ENCODE peak calls at places on chromosomes 7 and 10, in six cellular contexts. One of them, this sample, is unnamed. For H3K4me1, the result is how much of the 10 kb centered on the place peaks cover.

GRCh38 chr10:37703074-37703473 is 154.3 kb downstream of the ZNF248 start:
- DNase-seq in body of pancreas: no peak
- DNase-seq in IMR-90: no peak
- DNase-seq in transverse colon: no peak
- DNase-seq in A549: no peak
- DNase-seq in CD4-positive, CD25-positive, alpha-beta regulatory T cell: no peak
- DNase-seq in this sample: no peak

GRCh38 chr7:70006411-70006920 is 408.2 kb downstream of the AUTS2 start:
- DNase-seq in body of pancreas: no peak
- DNase-seq in IMR-90: no peak
- DNase-seq in transverse colon: no peak
- DNase-seq in A549: no peak
- DNase-seq in CD4-positive, CD25-positive, alpha-beta regulatory T cell: no peak
- DNase-seq in this sample: no peak

GRCh38 chr7:9504678-9505077 is 1071.3 kb downstream of the NXPH1 start:
- DNase-seq in body of pancreas: no peak
- DNase-seq in IMR-90: no peak
- DNase-seq in transverse colon: no peak
- DNase-seq in A549: no peak
- DNase-seq in CD4-positive, CD25-positive, alpha-beta regulatory T cell: no peak
- DNase-seq in this sample: no peak

GRCh38 chr10:110852255-110852896 is 19.4 kb upstream of the PDCD4 start:
- DNase-seq in body of pancreas: peak
- DNase-seq in IMR-90: peak
- DNase-seq in transverse colon: no peak
- DNase-seq in A549: no peak
- DNase-seq in CD4-positive, CD25-positive, alpha-beta regulatory T cell: no peak
- DNase-seq in this sample: no peak

GRCh38 chr10:1608408-1609037 is 128.8 kb downstream of the ADARB2 start:
- DNase-seq in body of pancreas: no peak
- DNase-seq in IMR-90: no peak
- DNase-seq in transverse colon: no peak
- DNase-seq in A549: no peak
- DNase-seq in CD4-positive, CD25-positive, alpha-beta regulatory T cell: no peak
- DNase-seq in this sample: no peak

GRCh38 chr10:20536381-20536780 is 360.7 kb downstream of the NEBL start:
- DNase-seq in body of pancreas: no peak
- DNase-seq in IMR-90: no peak
- DNase-seq in transverse colon: no peak
- DNase-seq in A549: no peak
- DNase-seq in CD4-positive, CD25-positive, alpha-beta regulatory T cell: no peak
- DNase-seq in this sample: no peak

GRCh38 chr7:131042269-131043160 is 285.2 kb upstream of the MKLN1 start:
- DNase-seq in body of pancreas: no peak
- DNase-seq in IMR-90: no peak
- DNase-seq in transverse colon: no peak
- DNase-seq in A549: no peak
- DNase-seq in CD4-positive, CD25-positive, alpha-beta regulatory T cell: no peak
- DNase-seq in this sample: no peak

GRCh38 chr10:62341419-62341818 is 32.8 kb upstream of the ZNF365 start:
- DNase-seq in body of pancreas: no peak
- DNase-seq in IMR-90: no peak
- DNase-seq in transverse colon: no peak
- DNase-seq in A549: no peak
- DNase-seq in CD4-positive, CD25-positive, alpha-beta regulatory T cell: no peak
- DNase-seq in this sample: no peak

GRCh38 chr10:71547841-71548493 is 151.2 kb downstream of the CDH23 start:
- DNase-seq in body of pancreas: no peak
- DNase-seq in IMR-90: peak
- DNase-seq in transverse colon: no peak
- DNase-seq in A549: no peak
- DNase-seq in CD4-positive, CD25-positive, alpha-beta regulatory T cell: no peak
- DNase-seq in this sample: peak

GRCh38 chr10:118873080-118873737 is 118.4 kb upstream of the CACUL1 start:
- DNase-seq in body of pancreas: no peak
- DNase-seq in IMR-90: peak
- DNase-seq in transverse colon: no peak
- DNase-seq in A549: no peak
- DNase-seq in CD4-positive, CD25-positive, alpha-beta regulatory T cell: no peak
- DNase-seq in this sample: no peak

GRCh38 chr10:132646443-132647097 is 109.0 kb downstream of the INPP5A start:
- DNase-seq in body of pancreas: peak
- DNase-seq in IMR-90: no peak
- DNase-seq in transverse colon: no peak
- DNase-seq in A549: no peak
- DNase-seq in CD4-positive, CD25-positive, alpha-beta regulatory T cell: no peak
- DNase-seq in this sample: peak

GRCh38 chr10:99777918-99778716 is 4.3 kb upstream of the ABCC2 start:
- DNase-seq in body of pancreas: no peak
- DNase-seq in IMR-90: no peak
- DNase-seq in transverse colon: no peak
- DNase-seq in A549: no peak
- DNase-seq in CD4-positive, CD25-positive, alpha-beta regulatory T cell: peak
- DNase-seq in this sample: no peak

GRCh38 chr10:33139191-33139646 is 181.2 kb upstream of the ITGB1 start:
- DNase-seq in body of pancreas: no peak
- DNase-seq in IMR-90: no peak
- DNase-seq in transverse colon: no peak
- DNase-seq in A549: no peak
- DNase-seq in CD4-positive, CD25-positive, alpha-beta regulatory T cell: peak
- DNase-seq in this sample: no peak

GRCh38 chr7:99409192-99409572 is 413 bp downstream of the BUD31 start:
- DNase-seq in body of pancreas: no peak
- DNase-seq in IMR-90: no peak
- DNase-seq in transverse colon: no peak
- DNase-seq in A549: no peak
- DNase-seq in CD4-positive, CD25-positive, alpha-beta regulatory T cell: peak
- DNase-seq in this sample: no peak

GRCh38 chr7:99408347-99409191 is at the start of the genes BUD31 and PDAP1:
- DNase-seq in body of pancreas: peak
- DNase-seq in IMR-90: peak
- DNase-seq in transverse colon: peak
- DNase-seq in A549: peak
- DNase-seq in CD4-positive, CD25-positive, alpha-beta regulatory T cell: peak
- DNase-seq in this sample: peak

GRCh38 chr7:99409814-99410213 is 1.0 kb downstream of the BUD31 start:
- DNase-seq in body of pancreas: no peak
- DNase-seq in IMR-90: no peak
- DNase-seq in transverse colon: no peak
- DNase-seq in A549: no peak
- DNase-seq in CD4-positive, CD25-positive, alpha-beta regulatory T cell: no peak
- DNase-seq in this sample: no peak

GRCh38 chr7:99406557-99406956 is 1.8 kb downstream of the PDAP1 start:
- DNase-seq in body of pancreas: no peak
- DNase-seq in IMR-90: no peak
- DNase-seq in transverse colon: no peak
- DNase-seq in A549: no peak
- DNase-seq in CD4-positive, CD25-positive, alpha-beta regulatory T cell: no peak
- DNase-seq in this sample: no peak

DNA sequence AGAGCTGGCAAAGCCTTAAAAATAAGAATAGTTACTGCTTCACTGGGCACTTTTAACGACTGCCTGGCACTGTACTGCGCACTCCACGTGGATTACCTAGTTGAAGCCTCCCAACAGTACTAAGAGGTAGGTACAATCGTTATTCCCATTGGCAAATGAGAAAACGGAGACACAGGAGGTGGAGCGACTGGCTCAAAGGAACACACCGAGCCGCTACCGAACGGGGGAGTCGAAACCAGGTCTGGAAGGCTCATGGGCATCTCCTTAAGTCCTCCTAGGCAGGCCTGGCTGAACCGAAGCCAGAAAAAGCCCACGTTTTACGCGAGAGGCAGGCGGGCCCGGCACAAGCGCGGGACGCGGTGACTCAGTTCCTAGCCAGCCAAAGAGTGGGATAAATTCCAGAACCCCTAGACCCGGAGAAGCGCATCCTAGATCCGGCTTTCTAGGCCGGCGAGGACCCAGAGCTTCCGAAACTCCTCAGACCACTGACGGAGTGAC is 499 bp downstream of the PDAP1 start:
- DNase-seq in body of pancreas: peak
- DNase-seq in IMR-90: peak
- DNase-seq in transverse colon: peak
- DNase-seq in A549: peak
- DNase-seq in CD4-positive, CD25-positive, alpha-beta regulatory T cell: peak
- DNase-seq in this sample: peak
- H3K4me1 ChIP-seq in body of pancreas: under half
- H3K4me1 ChIP-seq in IMR-90: under half
- H3K4me1 ChIP-seq in transverse colon: under half
- H3K4me1 ChIP-seq in A549: under half
- H3K4me1 ChIP-seq in CD4-positive, CD25-positive, alpha-beta regulatory T cell: under half
- H3K4me1 ChIP-seq in this sample: half or more

GRCh38 chr7:150784120-150784736 is 15.9 kb downstream of the TMEM176B start:
- DNase-seq in body of pancreas: no peak
- DNase-seq in IMR-90: no peak
- DNase-seq in transverse colon: peak
- DNase-seq in A549: no peak
- DNase-seq in CD4-positive, CD25-positive, alpha-beta regulatory T cell: no peak
- DNase-seq in this sample: no peak

GRCh38 chr7:150787321-150788281 is 12.6 kb downstream of the TMEM176B start:
- DNase-seq in body of pancreas: no peak
- DNase-seq in IMR-90: no peak
- DNase-seq in transverse colon: no peak
- DNase-seq in A549: no peak
- DNase-seq in CD4-positive, CD25-positive, alpha-beta regulatory T cell: no peak
- DNase-seq in this sample: peak

GRCh38 chr7:150788474-150789269 is 11.5 kb downstream of the TMEM176B start:
- DNase-seq in body of pancreas: no peak
- DNase-seq in IMR-90: peak
- DNase-seq in transverse colon: peak
- DNase-seq in A549: no peak
- DNase-seq in CD4-positive, CD25-positive, alpha-beta regulatory T cell: no peak
- DNase-seq in this sample: no peak

GRCh38 chr7:150781961-150782360 is 18.2 kb downstream of the TMEM176B start:
- DNase-seq in body of pancreas: no peak
- DNase-seq in IMR-90: no peak
- DNase-seq in transverse colon: no peak
- DNase-seq in A549: no peak
- DNase-seq in CD4-positive, CD25-positive, alpha-beta regulatory T cell: no peak
- DNase-seq in this sample: no peak

DNA sequence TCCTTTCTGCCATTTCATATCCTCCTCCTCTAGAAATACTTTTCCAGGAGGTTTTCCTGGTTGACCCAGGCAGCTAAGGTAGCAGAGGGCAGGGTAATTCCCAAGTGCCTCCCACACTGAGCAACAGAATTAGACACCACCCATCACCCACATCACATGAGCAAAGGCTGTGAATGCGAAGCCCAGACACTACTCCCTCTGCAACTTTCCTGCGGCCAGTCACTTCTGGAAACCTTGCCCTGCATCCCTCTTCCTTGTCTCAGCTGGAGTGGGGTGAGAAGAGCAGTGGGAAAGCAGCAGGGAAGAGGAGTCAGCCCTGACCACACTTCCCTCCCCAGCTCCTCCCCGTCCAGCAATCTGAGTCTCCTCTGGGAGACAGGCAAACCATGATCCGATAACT is 15.2 kb downstream of the TMEM176B start:
- DNase-seq in body of pancreas: no peak
- DNase-seq in IMR-90: no peak
- DNase-seq in transverse colon: peak
- DNase-seq in A549: no peak
- DNase-seq in CD4-positive, CD25-positive, alpha-beta regulatory T cell: no peak
- DNase-seq in this sample: no peak
- H3K4me1 ChIP-seq in body of pancreas: under half
- H3K4me1 ChIP-seq in IMR-90: under half
- H3K4me1 ChIP-seq in transverse colon: half or more
- H3K4me1 ChIP-seq in A549: under half
- H3K4me1 ChIP-seq in CD4-positive, CD25-positive, alpha-beta regulatory T cell: under half
- H3K4me1 ChIP-seq in this sample: under half

GRCh38 chr7:142470336-142470830 is 212.5 kb upstream of the PRSS58 start:
- DNase-seq in body of pancreas: no peak
- DNase-seq in IMR-90: no peak
- DNase-seq in transverse colon: no peak
- DNase-seq in A549: no peak
- DNase-seq in CD4-positive, CD25-positive, alpha-beta regulatory T cell: no peak
- DNase-seq in this sample: no peak
- H3K4me1 ChIP-seq in body of pancreas: under half
- H3K4me1 ChIP-seq in IMR-90: under half
- H3K4me1 ChIP-seq in transverse colon: under half
- H3K4me1 ChIP-seq in A549: under half
- H3K4me1 ChIP-seq in CD4-positive, CD25-positive, alpha-beta regulatory T cell: under half
- H3K4me1 ChIP-seq in this sample: under half

GRCh38 chr7:157005456-157006204 is 4.8 kb downstream of the MNX1 start:
- DNase-seq in body of pancreas: no peak
- DNase-seq in IMR-90: no peak
- DNase-seq in transverse colon: no peak
- DNase-seq in A549: no peak
- DNase-seq in CD4-positive, CD25-positive, alpha-beta regulatory T cell: no peak
- DNase-seq in this sample: peak

GRCh38 chr7:157003445-157004049 is 6.9 kb downstream of the MNX1 start:
- DNase-seq in body of pancreas: no peak
- DNase-seq in IMR-90: no peak
- DNase-seq in transverse colon: peak
- DNase-seq in A549: no peak
- DNase-seq in CD4-positive, CD25-positive, alpha-beta regulatory T cell: no peak
- DNase-seq in this sample: peak

GRCh38 chr7:157006205-157006747 is 4.2 kb downstream of the MNX1 start:
- DNase-seq in body of pancreas: no peak
- DNase-seq in IMR-90: no peak
- DNase-seq in transverse colon: peak
- DNase-seq in A549: no peak
- DNase-seq in CD4-positive, CD25-positive, alpha-beta regulatory T cell: no peak
- DNase-seq in this sample: peak

GRCh38 chr7:157004050-157004838 is 6.2 kb downstream of the MNX1 start:
- DNase-seq in body of pancreas: no peak
- DNase-seq in IMR-90: peak
- DNase-seq in transverse colon: no peak
- DNase-seq in A549: no peak
- DNase-seq in CD4-positive, CD25-positive, alpha-beta regulatory T cell: no peak
- DNase-seq in this sample: peak

DNA sequence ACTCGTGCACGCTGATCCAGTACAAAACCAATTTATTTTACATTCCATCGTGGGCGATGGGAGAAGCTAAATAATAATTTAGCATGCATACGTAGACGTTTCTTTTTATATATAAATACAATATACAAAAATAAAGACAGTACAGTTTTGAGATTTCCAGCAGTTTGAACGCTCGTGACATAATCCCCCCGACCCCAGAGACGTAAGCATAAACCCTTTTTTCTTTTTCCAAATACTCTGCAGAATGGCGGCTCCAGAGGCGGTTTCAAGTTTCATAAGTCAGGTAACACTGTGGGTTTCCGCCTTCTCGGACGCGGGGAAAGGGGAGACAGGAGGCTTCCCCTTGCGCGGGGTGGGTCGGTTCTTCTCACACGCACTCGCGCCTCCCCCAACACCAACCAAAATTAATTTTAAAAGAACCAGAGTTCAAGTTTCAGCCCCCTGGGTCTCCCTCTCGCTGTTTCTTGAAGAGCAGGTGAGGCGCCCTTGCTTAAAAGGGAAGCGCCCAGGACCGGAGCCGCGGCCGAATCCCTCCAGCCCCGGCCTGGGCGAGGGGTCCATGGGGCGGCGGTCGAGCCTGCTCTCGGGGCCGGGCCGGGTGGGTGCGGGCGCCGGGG is 5.5 kb downstream of the MNX1 start:
- DNase-seq in body of pancreas: no peak
- DNase-seq in IMR-90: no peak
- DNase-seq in transverse colon: no peak
- DNase-seq in A549: no peak
- DNase-seq in CD4-positive, CD25-positive, alpha-beta regulatory T cell: no peak
- DNase-seq in this sample: peak
- H3K4me1 ChIP-seq in body of pancreas: under half
- H3K4me1 ChIP-seq in IMR-90: under half
- H3K4me1 ChIP-seq in transverse colon: half or more
- H3K4me1 ChIP-seq in A549: under half
- H3K4me1 ChIP-seq in CD4-positive, CD25-positive, alpha-beta regulatory T cell: under half
- H3K4me1 ChIP-seq in this sample: half or more

GRCh38 chr10:24468281-24468751 is 255.4 kb downstream of the ARHGAP21 start:
- DNase-seq in body of pancreas: peak
- DNase-seq in IMR-90: no peak
- DNase-seq in transverse colon: no peak
- DNase-seq in A549: no peak
- DNase-seq in CD4-positive, CD25-positive, alpha-beta regulatory T cell: no peak
- DNase-seq in this sample: no peak
- H3K4me1 ChIP-seq in body of pancreas: under half
- H3K4me1 ChIP-seq in IMR-90: under half
- H3K4me1 ChIP-seq in transverse colon: under half
- H3K4me1 ChIP-seq in A549: under half
- H3K4me1 ChIP-seq in CD4-positive, CD25-positive, alpha-beta regulatory T cell: under half
- H3K4me1 ChIP-seq in this sample: under half